ENCODE peak calls at places on chromosomes 13 and 19, in eight cellular contexts. One of them, this sample, is unnamed.

GRCh38 chr19:49151339-49152217 is 3.6 kb downstream of the HRC start:
- DNase-seq in cardiac fibroblast: peak
- DNase-seq in stimulated activated CD8-positive, alpha-beta memory T cell treated with anti-CD3 and anti-CD28 coated beads, Interleukin-15, amount 100 ng/mL, for 1 hour: no peak
- DNase-seq in SHP77: peak
- DNase-seq in GM04504: no peak
- DNase-seq in GM18507: no peak
- DNase-seq in body of pancreas: peak
- DNase-seq in HT-29: peak
- DNase-seq in this sample: peak

GRCh38 chr13:99859178-99860177 is 112.1 kb downstream of the ZIC5 start:
- DNase-seq in cardiac fibroblast: no peak
- DNase-seq in stimulated activated CD8-positive, alpha-beta memory T cell treated with anti-CD3 and anti-CD28 coated beads, Interleukin-15, amount 100 ng/mL, for 1 hour: no peak
- DNase-seq in SHP77: peak
- DNase-seq in GM04504: no peak
- DNase-seq in GM18507: peak
- DNase-seq in body of pancreas: no peak
- DNase-seq in HT-29: no peak
- DNase-seq in this sample: no peak

GRCh38 chr19:49614096-49614857 is 23.3 kb downstream of the PRR12 start:
- DNase-seq in cardiac fibroblast: peak
- DNase-seq in stimulated activated CD8-positive, alpha-beta memory T cell treated with anti-CD3 and anti-CD28 coated beads, Interleukin-15, amount 100 ng/mL, for 1 hour: no peak
- DNase-seq in SHP77: no peak
- DNase-seq in GM04504: peak
- DNase-seq in GM18507: no peak
- DNase-seq in body of pancreas: no peak
- DNase-seq in HT-29: peak
- DNase-seq in this sample: no peak

GRCh38 chr13:59458908-59459579 is 704.7 kb downstream of the DIAPH3 start:
- DNase-seq in cardiac fibroblast: peak
- DNase-seq in stimulated activated CD8-positive, alpha-beta memory T cell treated with anti-CD3 and anti-CD28 coated beads, Interleukin-15, amount 100 ng/mL, for 1 hour: no peak
- DNase-seq in SHP77: peak
- DNase-seq in GM04504: no peak
- DNase-seq in GM18507: no peak
- DNase-seq in body of pancreas: no peak
- DNase-seq in HT-29: no peak
- DNase-seq in this sample: no peak

GRCh38 chr19:10920288-10920655 is 8.2 kb downstream of the YIPF2 start:
- DNase-seq in cardiac fibroblast: no peak
- DNase-seq in stimulated activated CD8-positive, alpha-beta memory T cell treated with anti-CD3 and anti-CD28 coated beads, Interleukin-15, amount 100 ng/mL, for 1 hour: no peak
- DNase-seq in SHP77: no peak
- DNase-seq in GM04504: no peak
- DNase-seq in GM18507: no peak
- DNase-seq in body of pancreas: no peak
- DNase-seq in HT-29: no peak
- DNase-seq in this sample: no peak

GRCh38 chr13:113297370-113297871 is 382 bp downstream of the LAMP1 start:
- DNase-seq in cardiac fibroblast: peak
- DNase-seq in stimulated activated CD8-positive, alpha-beta memory T cell treated with anti-CD3 and anti-CD28 coated beads, Interleukin-15, amount 100 ng/mL, for 1 hour: peak
- DNase-seq in SHP77: no peak
- DNase-seq in GM04504: no peak
- DNase-seq in GM18507: no peak
- DNase-seq in body of pancreas: no peak
- DNase-seq in HT-29: no peak
- DNase-seq in this sample: no peak

GRCh38 chr19:14091885-14092462 is 1.4 kb upstream of the SAMD1 start:
- DNase-seq in cardiac fibroblast: no peak
- DNase-seq in stimulated activated CD8-positive, alpha-beta memory T cell treated with anti-CD3 and anti-CD28 coated beads, Interleukin-15, amount 100 ng/mL, for 1 hour: no peak
- DNase-seq in SHP77: no peak
- DNase-seq in GM04504: no peak
- DNase-seq in GM18507: no peak
- DNase-seq in body of pancreas: no peak
- DNase-seq in HT-29: no peak
- DNase-seq in this sample: no peak

GRCh38 chr19:16457954-16458331 is 13.8 kb downstream of the EPS15L1 start:
- DNase-seq in cardiac fibroblast: no peak
- DNase-seq in stimulated activated CD8-positive, alpha-beta memory T cell treated with anti-CD3 and anti-CD28 coated beads, Interleukin-15, amount 100 ng/mL, for 1 hour: no peak
- DNase-seq in SHP77: no peak
- DNase-seq in GM04504: no peak
- DNase-seq in GM18507: no peak
- DNase-seq in body of pancreas: no peak
- DNase-seq in HT-29: no peak
- DNase-seq in this sample: no peak

GRCh38 chr13:59318320-59318930 is 845.3 kb downstream of the DIAPH3 start:
- DNase-seq in cardiac fibroblast: peak
- DNase-seq in stimulated activated CD8-positive, alpha-beta memory T cell treated with anti-CD3 and anti-CD28 coated beads, Interleukin-15, amount 100 ng/mL, for 1 hour: peak
- DNase-seq in SHP77: peak
- DNase-seq in GM04504: peak
- DNase-seq in GM18507: peak
- DNase-seq in body of pancreas: peak
- DNase-seq in HT-29: peak
- DNase-seq in this sample: peak

GRCh38 chr13:25473864-25474263 is 102.1 kb downstream of the ATP8A2 start:
- DNase-seq in cardiac fibroblast: no peak
- DNase-seq in stimulated activated CD8-positive, alpha-beta memory T cell treated with anti-CD3 and anti-CD28 coated beads, Interleukin-15, amount 100 ng/mL, for 1 hour: no peak
- DNase-seq in SHP77: no peak
- DNase-seq in GM04504: no peak
- DNase-seq in GM18507: no peak
- DNase-seq in body of pancreas: no peak
- DNase-seq in HT-29: no peak
- DNase-seq in this sample: no peak

GRCh38 chr13:113220877-113221276 is 11.5 kb downstream of the CUL4A start:
- DNase-seq in cardiac fibroblast: peak
- DNase-seq in stimulated activated CD8-positive, alpha-beta memory T cell treated with anti-CD3 and anti-CD28 coated beads, Interleukin-15, amount 100 ng/mL, for 1 hour: no peak
- DNase-seq in SHP77: peak
- DNase-seq in GM04504: no peak
- DNase-seq in GM18507: no peak
- DNase-seq in body of pancreas: no peak
- DNase-seq in HT-29: no peak
- DNase-seq in this sample: no peak

GRCh38 chr13:85993567-85993966 is 194.3 kb upstream of the SLITRK6 start:
- DNase-seq in cardiac fibroblast: no peak
- DNase-seq in stimulated activated CD8-positive, alpha-beta memory T cell treated with anti-CD3 and anti-CD28 coated beads, Interleukin-15, amount 100 ng/mL, for 1 hour: no peak
- DNase-seq in SHP77: no peak
- DNase-seq in GM04504: no peak
- DNase-seq in GM18507: no peak
- DNase-seq in body of pancreas: no peak
- DNase-seq in HT-29: no peak
- DNase-seq in this sample: no peak

GRCh38 chr19:52473655-52474350 is 20.4 kb downstream of the ZNF578 start:
- DNase-seq in cardiac fibroblast: no peak
- DNase-seq in stimulated activated CD8-positive, alpha-beta memory T cell treated with anti-CD3 and anti-CD28 coated beads, Interleukin-15, amount 100 ng/mL, for 1 hour: no peak
- DNase-seq in SHP77: no peak
- DNase-seq in GM04504: no peak
- DNase-seq in GM18507: no peak
- DNase-seq in body of pancreas: no peak
- DNase-seq in HT-29: peak
- DNase-seq in this sample: no peak

GRCh38 chr13:50942630-50943311 is 33.2 kb downstream of the RNASEH2B start:
- DNase-seq in cardiac fibroblast: no peak
- DNase-seq in stimulated activated CD8-positive, alpha-beta memory T cell treated with anti-CD3 and anti-CD28 coated beads, Interleukin-15, amount 100 ng/mL, for 1 hour: no peak
- DNase-seq in SHP77: no peak
- DNase-seq in GM04504: no peak
- DNase-seq in GM18507: no peak
- DNase-seq in body of pancreas: no peak
- DNase-seq in HT-29: no peak
- DNase-seq in this sample: no peak

GRCh38 chr13:48334534-48335127 is 31.1 kb downstream of the RB1 start:
- DNase-seq in cardiac fibroblast: peak
- DNase-seq in stimulated activated CD8-positive, alpha-beta memory T cell treated with anti-CD3 and anti-CD28 coated beads, Interleukin-15, amount 100 ng/mL, for 1 hour: no peak
- DNase-seq in SHP77: peak
- DNase-seq in GM04504: no peak
- DNase-seq in GM18507: no peak
- DNase-seq in body of pancreas: no peak
- DNase-seq in HT-29: peak
- DNase-seq in this sample: no peak

GRCh38 chr13:33682020-33682564 is 135.9 kb upstream of the RFC3 start:
- DNase-seq in cardiac fibroblast: no peak
- DNase-seq in stimulated activated CD8-positive, alpha-beta memory T cell treated with anti-CD3 and anti-CD28 coated beads, Interleukin-15, amount 100 ng/mL, for 1 hour: no peak
- DNase-seq in SHP77: no peak
- DNase-seq in GM04504: no peak
- DNase-seq in GM18507: no peak
- DNase-seq in body of pancreas: no peak
- DNase-seq in HT-29: no peak
- DNase-seq in this sample: no peak

GRCh38 chr19:1237754-1238372 is at the start of gene CBARP:
- DNase-seq in cardiac fibroblast: no peak
- DNase-seq in stimulated activated CD8-positive, alpha-beta memory T cell treated with anti-CD3 and anti-CD28 coated beads, Interleukin-15, amount 100 ng/mL, for 1 hour: no peak
- DNase-seq in SHP77: no peak
- DNase-seq in GM04504: no peak
- DNase-seq in GM18507: no peak
- DNase-seq in body of pancreas: no peak
- DNase-seq in HT-29: peak
- DNase-seq in this sample: no peak

GRCh38 chr19:9945319-9945966 is 9.1 kb upstream of the OLFM2 start:
- DNase-seq in cardiac fibroblast: peak
- DNase-seq in stimulated activated CD8-positive, alpha-beta memory T cell treated with anti-CD3 and anti-CD28 coated beads, Interleukin-15, amount 100 ng/mL, for 1 hour: no peak
- DNase-seq in SHP77: no peak
- DNase-seq in GM04504: peak
- DNase-seq in GM18507: no peak
- DNase-seq in body of pancreas: peak
- DNase-seq in HT-29: peak
- DNase-seq in this sample: peak

GRCh38 chr19:46392252-46392801 is 21.0 kb downstream of the CCDC8 start:
- DNase-seq in cardiac fibroblast: peak
- DNase-seq in stimulated activated CD8-positive, alpha-beta memory T cell treated with anti-CD3 and anti-CD28 coated beads, Interleukin-15, amount 100 ng/mL, for 1 hour: no peak
- DNase-seq in SHP77: no peak
- DNase-seq in GM04504: peak
- DNase-seq in GM18507: no peak
- DNase-seq in body of pancreas: no peak
- DNase-seq in HT-29: no peak
- DNase-seq in this sample: no peak

GRCh38 chr13:19183676-19184075 is 2.1 kb upstream of the TUBA3C start:
- DNase-seq in cardiac fibroblast: no peak
- DNase-seq in stimulated activated CD8-positive, alpha-beta memory T cell treated with anti-CD3 and anti-CD28 coated beads, Interleukin-15, amount 100 ng/mL, for 1 hour: no peak
- DNase-seq in SHP77: no peak
- DNase-seq in GM04504: no peak
- DNase-seq in GM18507: no peak
- DNase-seq in body of pancreas: no peak
- DNase-seq in HT-29: no peak
- DNase-seq in this sample: no peak

GRCh38 chr13:20608438-20609020 is 41.6 kb downstream of the IFT88 start:
- DNase-seq in cardiac fibroblast: no peak
- DNase-seq in stimulated activated CD8-positive, alpha-beta memory T cell treated with anti-CD3 and anti-CD28 coated beads, Interleukin-15, amount 100 ng/mL, for 1 hour: no peak
- DNase-seq in SHP77: no peak
- DNase-seq in GM04504: no peak
- DNase-seq in GM18507: no peak
- DNase-seq in body of pancreas: no peak
- DNase-seq in HT-29: no peak
- DNase-seq in this sample: no peak

GRCh38 chr13:34571716-34572115 is 370.4 kb upstream of the NBEA start:
- DNase-seq in cardiac fibroblast: no peak
- DNase-seq in stimulated activated CD8-positive, alpha-beta memory T cell treated with anti-CD3 and anti-CD28 coated beads, Interleukin-15, amount 100 ng/mL, for 1 hour: no peak
- DNase-seq in SHP77: no peak
- DNase-seq in GM04504: no peak
- DNase-seq in GM18507: no peak
- DNase-seq in body of pancreas: no peak
- DNase-seq in HT-29: no peak
- DNase-seq in this sample: no peak

GRCh38 chr19:1806184-1807029 is 5.7 kb downstream of the ATP8B3 start:
- DNase-seq in cardiac fibroblast: no peak
- DNase-seq in stimulated activated CD8-positive, alpha-beta memory T cell treated with anti-CD3 and anti-CD28 coated beads, Interleukin-15, amount 100 ng/mL, for 1 hour: no peak
- DNase-seq in SHP77: no peak
- DNase-seq in GM04504: no peak
- DNase-seq in GM18507: no peak
- DNase-seq in body of pancreas: no peak
- DNase-seq in HT-29: no peak
- DNase-seq in this sample: no peak

GRCh38 chr13:102597029-102598015 is 536 bp downstream of the TPP2 start:
- DNase-seq in cardiac fibroblast: peak
- DNase-seq in stimulated activated CD8-positive, alpha-beta memory T cell treated with anti-CD3 and anti-CD28 coated beads, Interleukin-15, amount 100 ng/mL, for 1 hour: no peak
- DNase-seq in SHP77: no peak
- DNase-seq in GM04504: no peak
- DNase-seq in GM18507: peak
- DNase-seq in body of pancreas: no peak
- DNase-seq in HT-29: peak
- DNase-seq in this sample: no peak

GRCh38 chr19:39890755-39891551 is 43.5 kb downstream of the FCGBP start:
- DNase-seq in cardiac fibroblast: no peak
- DNase-seq in stimulated activated CD8-positive, alpha-beta memory T cell treated with anti-CD3 and anti-CD28 coated beads, Interleukin-15, amount 100 ng/mL, for 1 hour: no peak
- DNase-seq in SHP77: no peak
- DNase-seq in GM04504: no peak
- DNase-seq in GM18507: no peak
- DNase-seq in body of pancreas: no peak
- DNase-seq in HT-29: no peak
- DNase-seq in this sample: peak

GRCh38 chr19:2610637-2611482 is 91.6 kb downstream of the GNG7 start:
- DNase-seq in cardiac fibroblast: peak
- DNase-seq in stimulated activated CD8-positive, alpha-beta memory T cell treated with anti-CD3 and anti-CD28 coated beads, Interleukin-15, amount 100 ng/mL, for 1 hour: peak
- DNase-seq in SHP77: peak
- DNase-seq in GM04504: peak
- DNase-seq in GM18507: no peak
- DNase-seq in body of pancreas: peak
- DNase-seq in HT-29: peak
- DNase-seq in this sample: peak

GRCh38 chr13:99133848-99134247 is 66.8 kb upstream of the UBAC2 start:
- DNase-seq in cardiac fibroblast: no peak
- DNase-seq in stimulated activated CD8-positive, alpha-beta memory T cell treated with anti-CD3 and anti-CD28 coated beads, Interleukin-15, amount 100 ng/mL, for 1 hour: no peak
- DNase-seq in SHP77: no peak
- DNase-seq in GM04504: no peak
- DNase-seq in GM18507: no peak
- DNase-seq in body of pancreas: no peak
- DNase-seq in HT-29: no peak
- DNase-seq in this sample: no peak

GRCh38 chr19:18793144-18794028 is 2.3 kb upstream of the COMP start:
- DNase-seq in cardiac fibroblast: no peak
- DNase-seq in stimulated activated CD8-positive, alpha-beta memory T cell treated with anti-CD3 and anti-CD28 coated beads, Interleukin-15, amount 100 ng/mL, for 1 hour: no peak
- DNase-seq in SHP77: no peak
- DNase-seq in GM04504: no peak
- DNase-seq in GM18507: no peak
- DNase-seq in body of pancreas: no peak
- DNase-seq in HT-29: no peak
- DNase-seq in this sample: no peak

GRCh38 chr19:35460608-35461007 is 12.6 kb downstream of the FFAR2 start:
- DNase-seq in cardiac fibroblast: no peak
- DNase-seq in stimulated activated CD8-positive, alpha-beta memory T cell treated with anti-CD3 and anti-CD28 coated beads, Interleukin-15, amount 100 ng/mL, for 1 hour: no peak
- DNase-seq in SHP77: no peak
- DNase-seq in GM04504: no peak
- DNase-seq in GM18507: no peak
- DNase-seq in body of pancreas: no peak
- DNase-seq in HT-29: no peak
- DNase-seq in this sample: no peak

GRCh38 chr19:56253737-56254136 is 18.8 kb upstream of the EDDM13 start:
- DNase-seq in cardiac fibroblast: peak
- DNase-seq in stimulated activated CD8-positive, alpha-beta memory T cell treated with anti-CD3 and anti-CD28 coated beads, Interleukin-15, amount 100 ng/mL, for 1 hour: no peak
- DNase-seq in SHP77: peak
- DNase-seq in GM04504: peak
- DNase-seq in GM18507: peak
- DNase-seq in body of pancreas: no peak
- DNase-seq in HT-29: peak
- DNase-seq in this sample: peak

GRCh38 chr19:47663435-47663910 is 49.7 kb upstream of the EHD2 start:
- DNase-seq in cardiac fibroblast: peak
- DNase-seq in stimulated activated CD8-positive, alpha-beta memory T cell treated with anti-CD3 and anti-CD28 coated beads, Interleukin-15, amount 100 ng/mL, for 1 hour: no peak
- DNase-seq in SHP77: no peak
- DNase-seq in GM04504: peak
- DNase-seq in GM18507: no peak
- DNase-seq in body of pancreas: no peak
- DNase-seq in HT-29: peak
- DNase-seq in this sample: peak

GRCh38 chr19:51754770-51755169 is 3.1 kb upstream of the FPR1 start:
- DNase-seq in cardiac fibroblast: no peak
- DNase-seq in stimulated activated CD8-positive, alpha-beta memory T cell treated with anti-CD3 and anti-CD28 coated beads, Interleukin-15, amount 100 ng/mL, for 1 hour: no peak
- DNase-seq in SHP77: no peak
- DNase-seq in GM04504: no peak
- DNase-seq in GM18507: no peak
- DNase-seq in body of pancreas: no peak
- DNase-seq in HT-29: no peak
- DNase-seq in this sample: no peak

This sample was measured in foreskin keratinocyte.